ENCODE peak calls at places on chromosomes 2 and 18, in seven cellular contexts. N is iPS DF 6.9, L is substantia nigra, F is fibroblast of lung, I is GM23338, Y is right atrium auricular region, X is MM.1S. U is an unnamed sample.

GRCh38 chr2:96687711-96688640 is 45.4 kb downstream of the FER1L5 start:
- DNase-seq in N (no peak), L (no peak), F (no peak), I (no peak), Y (no peak), X (no peak), U (no peak)

GRCh38 chr2:159285929-159286708 is at the start of gene WDSUB1:
- DNase-seq in N (no peak), L (peak), F (peak), I (peak), Y (peak), X (peak), U (peak)

GRCh38 chr2:160510617-160511016 is 17.0 kb upstream of the RBMS1 start:
- DNase-seq in N (no peak), L (no peak), F (no peak), I (no peak), Y (no peak), X (no peak), U (no peak)

GRCh38 chr2:203824057-203824456 is 43.5 kb upstream of the CTLA4 start:
- DNase-seq in N (no peak), L (no peak), F (no peak), I (no peak), Y (no peak), X (no peak), U (no peak)

GRCh38 chr2:212193066-212193465 is 345.5 kb downstream of the ERBB4 start:
- DNase-seq in N (no peak), L (no peak), F (no peak), I (no peak), Y (no peak), X (no peak), U (no peak)

GRCh38 chr2:239429473-239430350 is 28.9 kb upstream of the HDAC4 start:
- DNase-seq in N (no peak), L (no peak), F (no peak), I (no peak), Y (no peak), X (no peak), U (no peak)

GRCh38 chr2:96663177-96663576 is 20.6 kb downstream of the FER1L5 start:
- DNase-seq in N (no peak), L (no peak), F (no peak), I (no peak), Y (no peak), X (no peak), U (no peak)

GRCh38 chr18:76823166-76823539 is 796 bp downstream of the ZNF236 start:
- DNase-seq in N (no peak), L (no peak), F (no peak), I (no peak), Y (no peak), X (no peak), U (no peak)

GRCh38 chr2:172655091-172655837 is 80.4 kb upstream of the RAPGEF4 start:
- DNase-seq in N (no peak), L (no peak), F (peak), I (no peak), Y (no peak), X (no peak), U (peak)

GRCh38 chr18:42141439-42141838 is 186.4 kb downstream of the PIK3C3 start:
- DNase-seq in N (no peak), L (no peak), F (no peak), I (peak), Y (no peak), X (no peak), U (no peak)

GRCh38 chr2:47904903-47905453 is 1.3 kb downstream of the FBXO11 start:
- DNase-seq in N (no peak), L (peak), F (peak), I (peak), Y (no peak), X (peak), U (no peak)

GRCh38 chr2:219567791-219568361 is 3.5 kb downstream of the OBSL1 start:
- DNase-seq in N (no peak), L (no peak), F (no peak), I (peak), Y (no peak), X (no peak), U (no peak)

GRCh38 chr2:189260361-189260761 is 80.8 kb upstream of the COL5A2 start:
- DNase-seq in N (no peak), L (no peak), F (peak), I (peak), Y (no peak), X (no peak), U (no peak)

GRCh38 chr2:208830203-208830602 is 423.6 kb downstream of the PTH2R start:
- DNase-seq in N (no peak), L (no peak), F (no peak), I (no peak), Y (no peak), X (no peak), U (no peak)

GRCh38 chr18:53990485-53990884 is 234.0 kb downstream of the MBD2 start:
- DNase-seq in N (no peak), L (no peak), F (no peak), I (no peak), Y (no peak), X (no peak), U (no peak)

GRCh38 chr2:147641644-147642043 is 203.2 kb upstream of the ACVR2A start:
- DNase-seq in N (no peak), L (no peak), F (peak), I (no peak), Y (no peak), X (no peak), U (no peak)

GRCh38 chr2:128408349-128409305 is 90.0 kb upstream of the HS6ST1 start:
- DNase-seq in N (no peak), L (no peak), F (peak), I (no peak), Y (peak), X (no peak), U (peak)

GRCh38 chr18:67310826-67311225 is 205.7 kb downstream of the DSEL start:
- DNase-seq in N (no peak), L (no peak), F (peak), I (no peak), Y (no peak), X (no peak), U (peak)

GRCh38 chr18:58996131-58996632 is 131.5 kb downstream of the ZNF532 start:
- DNase-seq in N (no peak), L (no peak), F (peak), I (no peak), Y (no peak), X (no peak), U (peak)

GRCh38 chr2:174325932-174326879 is 8.5 kb upstream of the SP9 start:
- DNase-seq in N (no peak), L (no peak), F (no peak), I (peak), Y (no peak), X (peak), U (peak)

GRCh38 chr2:54559593-54560145 is 103.5 kb downstream of the SPTBN1 start:
- DNase-seq in N (no peak), L (no peak), F (peak), I (peak), Y (peak), X (peak), U (peak)

GRCh38 chr2:152322222-152322621 is 12.8 kb upstream of the FMNL2 start:
- DNase-seq in N (no peak), L (no peak), F (peak), I (no peak), Y (no peak), X (no peak), U (no peak)

GRCh38 chr2:28436525-28437051 is 43.9 kb downstream of the FOSL2 start:
- DNase-seq in N (no peak), L (no peak), F (no peak), I (no peak), Y (no peak), X (no peak), U (no peak)

GRCh38 chr2:28413152-28413895 is 20.7 kb downstream of the FOSL2 start:
- DNase-seq in N (no peak), L (no peak), F (no peak), I (peak), Y (no peak), X (no peak), U (no peak)

GRCh38 chr2:179311071-179311470 is 46.4 kb upstream of the SESTD1 start:
- DNase-seq in N (no peak), L (no peak), F (no peak), I (no peak), Y (no peak), X (no peak), U (no peak)

GRCh38 chr18:54004828-54005227 is 219.6 kb downstream of the MBD2 start:
- DNase-seq in N (peak), L (no peak), F (peak), I (peak), Y (no peak), X (no peak), U (no peak)

DNA sequence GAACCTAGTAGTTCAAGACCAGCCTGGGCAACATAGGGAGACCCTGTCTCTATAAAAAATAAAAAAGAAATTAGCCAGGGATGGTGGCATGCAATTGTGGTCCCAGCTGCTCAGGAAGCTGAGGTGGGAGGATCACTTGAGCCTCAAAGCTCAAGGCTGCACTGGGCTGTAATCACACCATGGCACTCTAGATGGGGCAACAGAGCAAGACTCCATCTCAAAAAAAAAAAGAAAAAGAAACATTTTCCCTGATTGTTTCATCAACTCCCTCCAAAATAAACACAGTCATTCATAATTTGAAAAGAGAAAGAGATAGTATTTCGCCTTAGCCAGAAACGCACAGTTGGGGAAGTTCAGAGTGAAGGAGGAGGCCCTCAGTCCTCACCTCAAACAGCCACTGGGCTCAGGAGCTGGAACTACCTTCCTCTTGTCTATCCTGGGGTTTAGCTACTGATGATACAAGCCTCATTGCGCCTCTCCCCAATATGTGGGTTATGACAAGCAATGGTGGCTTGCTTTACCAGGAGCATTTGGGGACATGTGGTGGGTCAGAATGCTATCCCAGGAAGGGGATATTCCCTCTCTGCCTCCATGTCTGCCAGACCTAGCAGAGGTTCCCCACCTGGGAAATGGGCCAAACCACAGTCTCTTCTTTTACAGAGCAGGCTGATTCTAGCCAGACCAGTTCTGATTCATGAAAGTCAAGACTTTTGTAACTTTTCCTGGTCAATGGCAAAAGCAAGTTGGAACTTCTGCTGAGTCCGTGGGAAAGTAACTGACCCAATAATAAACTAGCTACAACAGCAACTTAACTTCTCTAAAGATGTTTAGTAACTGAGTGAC is 22.2 kb upstream of the TMEM87B start:
- DNase-seq in N (no peak), L (peak), F (peak), I (no peak), Y (peak), X (peak), U (peak)
- H3K27ac ChIP-seq in N (no peak), L (no peak), F (no peak), I (no peak), Y (peak), X (peak), U (no peak)

GRCh38 chr2:237515621-237516275 is 28.7 kb downstream of the MLPH start:
- DNase-seq in N (no peak), L (no peak), F (no peak), I (no peak), Y (no peak), X (no peak), U (no peak)

GRCh38 chr2:237515166-237515565 is 28.1 kb downstream of the MLPH start:
- DNase-seq in N (no peak), L (no peak), F (no peak), I (no peak), Y (no peak), X (no peak), U (no peak)

GRCh38 chr2:237513693-237514092 is 26.6 kb downstream of the MLPH start:
- DNase-seq in N (no peak), L (no peak), F (no peak), I (no peak), Y (no peak), X (no peak), U (no peak)

GRCh38 chr2:237512774-237513466 is 25.9 kb downstream of the MLPH start:
- DNase-seq in N (peak), L (peak), F (peak), I (peak), Y (peak), X (peak), U (peak)

GRCh38 chr2:237514474-237515130 is 27.6 kb downstream of the MLPH start:
- DNase-seq in N (no peak), L (no peak), F (no peak), I (no peak), Y (no peak), X (peak), U (no peak)
- H3K27ac ChIP-seq in N (no peak), L (no peak), F (no peak), I (no peak), Y (peak), X (peak), U (no peak)

GRCh38 chr2:132654968-132655367 is 15.0 kb downstream of the LYPD1 start:
- DNase-seq in N (no peak), L (no peak), F (no peak), I (no peak), Y (no peak), X (no peak), U (no peak)

GRCh38 chr2:132646805-132647115 is 23.2 kb downstream of the LYPD1 start:
- DNase-seq in N (no peak), L (no peak), F (peak), I (no peak), Y (no peak), X (no peak), U (no peak)

GRCh38 chr2:132652501-132652900 is 17.5 kb downstream of the LYPD1 start:
- DNase-seq in N (no peak), L (no peak), F (peak), I (no peak), Y (no peak), X (no peak), U (no peak)

GRCh38 chr2:132656213-132656612 is 13.8 kb downstream of the LYPD1 start:
- DNase-seq in N (no peak), L (no peak), F (peak), I (peak), Y (no peak), X (no peak), U (no peak)

DNA sequence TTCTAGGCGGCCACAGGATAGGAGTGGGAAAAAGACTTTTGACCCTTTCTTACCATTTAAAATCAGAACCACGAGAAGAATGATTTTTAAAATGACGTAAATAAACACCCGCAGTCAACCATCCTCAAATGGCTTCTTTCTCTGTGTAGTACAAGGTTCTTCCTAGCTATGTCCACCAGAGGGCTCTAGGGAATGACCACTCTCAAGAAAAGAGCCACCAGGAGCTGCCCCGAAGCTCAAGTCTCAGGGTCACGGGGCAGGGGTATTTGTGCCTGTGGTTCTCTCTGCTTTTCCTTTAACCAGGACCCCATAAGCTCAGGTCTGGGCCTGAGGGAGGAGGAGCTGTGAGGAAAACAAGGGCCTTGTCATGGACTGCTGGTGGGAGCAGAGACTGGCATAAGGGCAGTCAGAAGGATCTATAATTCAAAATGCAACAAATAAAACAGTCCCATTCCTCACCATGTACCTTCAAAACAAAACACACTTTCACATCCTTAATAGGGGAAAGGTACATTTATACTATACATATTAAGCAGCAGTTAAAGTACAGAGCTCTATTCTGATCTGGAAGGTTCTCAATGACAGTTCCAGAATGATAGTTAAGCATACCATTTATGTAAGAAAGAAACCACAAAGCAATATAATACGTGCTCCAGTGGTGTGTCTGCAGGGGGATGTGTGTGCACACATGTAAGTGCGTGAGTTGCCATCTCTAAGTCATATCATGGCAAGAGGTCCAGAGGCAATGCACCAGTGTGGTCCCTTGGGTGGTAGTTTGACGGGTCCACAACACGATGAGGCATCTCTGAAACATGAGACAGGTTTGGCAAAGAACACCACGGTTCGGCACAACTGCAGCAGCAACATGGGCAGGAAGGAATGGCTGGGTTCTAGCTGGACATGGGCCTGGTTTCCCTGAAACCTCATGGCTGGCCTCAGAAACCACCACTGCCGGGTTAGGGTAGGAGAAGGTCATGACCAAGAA is 18.6 kb downstream of the LYPD1 start:
- DNase-seq in N (no peak), L (no peak), F (peak), I (peak), Y (no peak), X (peak), U (peak)
- H3K27ac ChIP-seq in N (no peak), L (no peak), F (no peak), I (no peak), Y (no peak), X (no peak), U (no peak)

GRCh38 chr2:37705191-37705590 is 33.7 kb upstream of the CDC42EP3 start:
- DNase-seq in N (no peak), L (no peak), F (peak), I (no peak), Y (no peak), X (no peak), U (no peak)

GRCh38 chr2:37707393-37707792 is 36.0 kb upstream of the CDC42EP3 start:
- DNase-seq in N (no peak), L (no peak), F (no peak), I (peak), Y (no peak), X (peak), U (no peak)

GRCh38 chr2:37711308-37711731 is 39.9 kb upstream of the CDC42EP3 start:
- DNase-seq in N (no peak), L (no peak), F (peak), I (peak), Y (no peak), X (peak), U (peak)

GRCh38 chr2:37706784-37707183 is 35.3 kb upstream of the CDC42EP3 start:
- DNase-seq in N (no peak), L (no peak), F (no peak), I (no peak), Y (no peak), X (peak), U (no peak)

GRCh38 chr2:37706334-37706733 is 34.9 kb upstream of the CDC42EP3 start:
- DNase-seq in N (no peak), L (no peak), F (no peak), I (no peak), Y (no peak), X (no peak), U (no peak)
- H3K27ac ChIP-seq in N (no peak), L (no peak), F (no peak), I (no peak), Y (no peak), X (peak), U (no peak)

GRCh38 chr2:38146917-38147307 is 71.0 kb upstream of the CYP1B1 start:
- DNase-seq in N (no peak), L (no peak), F (peak), I (peak), Y (no peak), X (no peak), U (peak)
- H3K27ac ChIP-seq in N (no peak), L (no peak), F (peak), I (no peak), Y (peak), X (no peak), U (peak)

GRCh38 chr18:62741584-62741983 is 26.2 kb downstream of the PHLPP1 start:
- DNase-seq in N (no peak), L (no peak), F (no peak), I (no peak), Y (no peak), X (no peak), U (no peak)
- H3K27ac ChIP-seq in N (no peak), L (no peak), F (no peak), I (peak), Y (no peak), X (no peak), U (no peak)

DNA sequence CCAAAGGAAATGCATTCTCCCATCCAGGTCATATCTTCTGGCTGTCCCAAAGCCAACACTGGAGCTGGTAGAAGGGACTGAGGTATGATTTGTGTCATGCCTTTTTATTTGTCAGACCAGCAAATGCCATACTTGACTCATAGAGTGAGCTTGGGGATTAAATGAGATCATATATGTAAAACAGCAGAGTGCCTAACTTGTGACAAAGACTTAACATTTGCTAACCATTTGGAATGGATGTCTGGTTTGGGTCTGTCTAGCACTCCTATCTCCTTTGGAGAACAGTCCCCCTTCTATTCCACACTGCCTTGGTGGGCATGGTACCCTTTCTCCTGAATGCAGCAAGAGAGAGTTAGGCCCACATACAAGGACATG is 128.5 kb upstream of the LGALSL start:
- DNase-seq in N (no peak), L (no peak), F (peak), I (no peak), Y (no peak), X (no peak), U (no peak)
- H3K27ac ChIP-seq in N (no peak), L (no peak), F (no peak), I (no peak), Y (no peak), X (peak), U (no peak)